ENCODE peak calls at places on chromosomes 3 and 15, in eight cellular contexts. H is foreskin keratinocyte, K is cardiac muscle cell, R is glutamatergic neuron, C is left ventricle myocardium inferior, O is progenitor cell of endocrine pancreas, Y is astrocyte of the spinal cord, T is prostate gland. Q is an unnamed sample.

GRCh38 chr3:189851682-189852081 is 220.5 kb downstream of the TP63 start:
- DNase-seq in H (no peak), K (no peak), R (no peak), C (no peak), O (no peak), Y (no peak), T (no peak), Q (no peak)

GRCh38 chr15:80891006-80891405 is 98.6 kb downstream of the MESD start:
- DNase-seq in H (no peak), K (peak), R (no peak), C (no peak), O (no peak), Y (peak), T (no peak), Q (no peak)

GRCh38 chr3:118946449-118946848 is 88.2 kb downstream of the IGSF11 start:
- DNase-seq in H (no peak), K (no peak), R (no peak), C (no peak), O (no peak), Y (no peak), T (no peak), Q (no peak)

GRCh38 chr3:149128856-149129255 is 582 bp upstream of the HPS3 start:
- DNase-seq in H (no peak), K (no peak), R (no peak), C (no peak), O (no peak), Y (no peak), T (no peak), Q (no peak)

GRCh38 chr15:74884428-74885223 is 5.2 kb upstream of the MPI start:
- DNase-seq in H (no peak), K (peak), R (no peak), C (no peak), O (no peak), Y (no peak), T (no peak), Q (no peak)

GRCh38 chr3:52481819-52482521 is 13.2 kb upstream of the STAB1 start:
- DNase-seq in H (no peak), K (peak), R (peak), C (no peak), O (no peak), Y (no peak), T (no peak), Q (no peak)

GRCh38 chr3:50542177-50543034 is 25.1 kb downstream of the C3orf18 start:
- DNase-seq in H (no peak), K (peak), R (peak), C (peak), O (peak), Y (peak), T (peak), Q (peak)

GRCh38 chr3:36707623-36708409 is 56.5 kb downstream of the DCLK3 start:
- DNase-seq in H (no peak), K (peak), R (no peak), C (no peak), O (no peak), Y (peak), T (no peak), Q (no peak)

GRCh38 chr3:189584609-189585008 is 46.6 kb upstream of the TP63 start:
- DNase-seq in H (peak), K (no peak), R (no peak), C (no peak), O (no peak), Y (no peak), T (no peak), Q (no peak)

GRCh38 chr3:50254577-50255250 is 14.2 kb upstream of the SEMA3B start:
- DNase-seq in H (no peak), K (peak), R (no peak), C (peak), O (no peak), Y (peak), T (no peak), Q (no peak)

GRCh38 chr15:26073430-26074333 is 210.6 kb upstream of the ATP10A start:
- DNase-seq in H (no peak), K (no peak), R (no peak), C (no peak), O (no peak), Y (no peak), T (no peak), Q (no peak)

GRCh38 chr3:65752636-65753035 is 286.1 kb downstream of the MAGI1 start:
- DNase-seq in H (no peak), K (no peak), R (no peak), C (no peak), O (no peak), Y (no peak), T (no peak), Q (no peak)

GRCh38 chr3:133209871-133210550 is 171.8 kb downstream of the TMEM108 start:
- DNase-seq in H (no peak), K (peak), R (no peak), C (no peak), O (no peak), Y (peak), T (no peak), Q (no peak)

DNA sequence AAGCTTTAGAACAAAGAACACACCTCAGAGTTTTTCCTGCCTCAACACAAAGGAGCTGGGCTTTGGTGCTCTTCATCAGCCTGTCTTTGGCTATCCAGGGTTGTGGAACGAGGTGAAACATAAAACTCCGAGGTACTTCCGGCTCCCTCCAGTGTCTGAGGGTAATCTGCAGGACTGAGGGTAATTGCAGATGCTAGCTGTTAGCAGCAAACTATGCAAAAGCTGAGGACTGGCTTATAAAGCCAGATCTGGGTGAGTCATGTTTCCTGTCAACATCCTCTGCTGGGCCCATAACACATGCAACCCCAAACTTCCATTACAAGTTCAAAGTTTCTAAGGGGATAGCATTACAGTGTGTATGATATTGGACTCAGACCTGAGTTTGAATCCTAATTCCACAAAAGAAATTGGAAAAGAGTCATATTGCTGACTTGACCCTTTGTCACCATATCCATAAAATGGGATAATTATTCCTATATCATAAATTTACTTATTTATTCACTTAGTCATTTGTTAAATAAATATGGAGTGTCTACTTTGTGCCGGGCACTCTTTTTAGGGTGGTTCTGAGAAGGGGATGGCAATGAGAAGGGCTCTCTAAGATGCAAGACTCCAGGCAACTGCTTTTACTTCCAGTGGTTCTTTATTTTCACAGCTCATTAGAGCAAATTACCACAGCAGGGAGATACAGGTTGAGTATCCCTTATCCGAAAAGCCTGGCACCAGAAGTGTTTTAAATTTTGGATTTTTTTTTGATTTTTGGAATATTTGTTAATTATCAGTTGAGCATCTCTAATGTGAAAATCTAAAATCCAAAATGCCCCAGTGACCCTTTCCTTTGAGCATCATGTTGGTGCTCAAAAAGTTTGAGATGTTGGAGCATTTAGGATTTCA is 9.5 kb upstream of the TRIM69 start:
- DNase-seq in H (peak), K (peak), R (no peak), C (no peak), O (no peak), Y (peak), T (peak), Q (peak)
- TF ChIP-seq CTCF in H (peak), K (no peak), R (no peak), C (no peak), O (no peak), Y (peak), T (no peak), Q (no peak)

DNA sequence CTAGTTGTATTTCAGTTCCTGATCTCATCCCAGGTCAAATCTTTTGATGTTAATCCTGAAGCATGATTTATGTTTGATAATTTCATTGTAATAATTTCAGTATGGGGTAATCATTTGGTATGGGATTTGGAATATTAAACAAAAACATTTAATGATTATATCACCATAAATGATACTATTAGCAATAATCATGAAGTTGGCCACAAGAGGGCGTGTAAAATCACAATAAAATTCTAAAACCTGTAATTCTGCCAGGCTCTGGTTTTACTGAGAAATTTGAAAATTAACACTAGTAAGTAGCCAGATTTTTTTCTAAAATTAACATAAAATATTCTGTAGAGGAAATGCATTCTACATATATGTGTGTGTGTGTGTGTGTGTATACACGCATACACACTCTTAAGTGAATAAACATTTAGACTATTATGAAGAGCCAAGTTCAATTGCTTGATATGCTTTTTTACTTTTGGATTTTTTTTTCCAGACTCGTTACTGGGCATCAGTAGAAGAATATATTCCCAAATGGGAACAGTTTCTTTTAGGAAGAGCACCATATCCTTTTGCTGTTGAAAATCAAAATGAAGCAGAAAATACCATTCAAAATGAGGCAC is 40.5 kb downstream of the FEZF2 start:
- DNase-seq in H (no peak), K (peak), R (no peak), C (no peak), O (no peak), Y (peak), T (peak), Q (peak)
- TF ChIP-seq CTCF in H (peak), K (peak), R (peak), C (peak), O (peak), Y (peak), T (peak), Q (peak)

DNA sequence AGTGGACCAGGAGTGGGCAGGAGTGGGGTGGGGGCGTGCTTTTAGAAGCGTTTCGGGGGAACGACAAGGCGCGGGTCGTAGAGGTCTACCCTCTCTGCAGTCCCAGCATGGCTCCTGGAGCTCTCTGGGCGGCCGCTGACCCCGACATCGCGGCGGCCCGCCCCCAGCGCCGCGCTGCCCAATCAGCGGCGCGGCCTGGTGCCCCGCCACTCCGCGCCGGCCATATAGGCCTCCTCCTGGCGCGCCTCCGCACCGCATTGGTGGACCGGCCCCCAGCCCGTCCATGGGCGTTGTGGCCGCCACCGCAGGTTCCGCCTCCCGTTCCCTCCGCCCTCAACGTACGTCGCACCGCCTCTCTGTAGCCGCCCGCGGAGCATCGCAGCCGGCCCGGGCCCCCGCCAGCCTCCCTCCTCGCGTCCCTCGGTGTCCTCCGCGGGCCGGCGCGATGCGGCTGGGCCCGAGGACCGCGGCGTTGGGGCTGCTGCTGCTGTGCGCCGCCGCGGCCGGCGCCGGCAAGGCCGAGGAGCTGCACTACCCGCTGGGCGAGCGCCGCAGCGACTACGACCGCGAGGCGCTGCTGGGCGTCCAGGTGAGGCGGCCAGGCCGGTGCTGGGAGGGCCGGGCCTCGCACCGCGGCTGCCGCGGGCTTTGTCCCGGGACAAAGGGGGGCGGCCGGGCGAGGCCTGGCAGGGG is at the start of gene RCN2:
- DNase-seq in H (peak), K (peak), R (peak), C (peak), O (peak), Y (peak), T (peak), Q (peak)
- TF ChIP-seq CTCF in H (no peak), K (no peak), R (no peak), C (peak), O (no peak), Y (no peak), T (no peak), Q (no peak)

GRCh38 chr15:29128671-29129070 is 141.0 kb downstream of the NSMCE3 start:
- DNase-seq in H (no peak), K (no peak), R (peak), C (no peak), O (no peak), Y (no peak), T (no peak), Q (no peak)

GRCh38 chr15:29127506-29128430 is 141.9 kb downstream of the NSMCE3 start:
- DNase-seq in H (no peak), K (no peak), R (peak), C (no peak), O (no peak), Y (no peak), T (no peak), Q (no peak)

GRCh38 chr15:29125382-29126207 is 144.0 kb downstream of the NSMCE3 start:
- DNase-seq in H (no peak), K (no peak), R (peak), C (peak), O (no peak), Y (no peak), T (no peak), Q (no peak)

GRCh38 chr15:29126208-29126536 is 143.4 kb downstream of the NSMCE3 start:
- DNase-seq in H (no peak), K (no peak), R (peak), C (peak), O (no peak), Y (no peak), T (no peak), Q (no peak)

GRCh38 chr15:29126821-29127461 is 142.7 kb downstream of the NSMCE3 start:
- DNase-seq in H (no peak), K (no peak), R (peak), C (peak), O (no peak), Y (no peak), T (no peak), Q (no peak)
- TF ChIP-seq CTCF in H (peak), K (peak), R (no peak), C (no peak), O (peak), Y (peak), T (no peak), Q (no peak)

DNA sequence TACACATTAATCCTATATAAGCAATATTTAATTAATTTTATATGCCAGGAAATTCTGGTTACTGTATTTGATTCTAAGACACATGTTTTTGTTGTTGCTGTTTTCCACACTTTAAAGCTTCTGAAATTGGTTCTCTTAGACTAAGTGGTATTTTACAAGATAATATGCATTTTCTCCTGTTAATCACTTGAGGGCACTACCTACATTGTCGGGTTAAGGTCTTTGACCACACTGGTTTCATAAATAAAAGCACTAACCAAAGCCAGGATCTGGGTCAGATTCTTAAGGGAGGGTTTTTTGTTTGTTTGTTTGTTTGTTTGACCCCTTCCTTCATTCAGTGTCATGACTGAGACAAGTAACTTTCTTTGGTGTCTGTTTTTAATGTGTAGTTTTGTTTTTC is 590.2 kb downstream of the RBMS3 start:
- DNase-seq in H (no peak), K (no peak), R (no peak), C (no peak), O (no peak), Y (no peak), T (no peak), Q (no peak)
- TF ChIP-seq CTCF in H (no peak), K (no peak), R (no peak), C (no peak), O (no peak), Y (no peak), T (no peak), Q (no peak)

DNA sequence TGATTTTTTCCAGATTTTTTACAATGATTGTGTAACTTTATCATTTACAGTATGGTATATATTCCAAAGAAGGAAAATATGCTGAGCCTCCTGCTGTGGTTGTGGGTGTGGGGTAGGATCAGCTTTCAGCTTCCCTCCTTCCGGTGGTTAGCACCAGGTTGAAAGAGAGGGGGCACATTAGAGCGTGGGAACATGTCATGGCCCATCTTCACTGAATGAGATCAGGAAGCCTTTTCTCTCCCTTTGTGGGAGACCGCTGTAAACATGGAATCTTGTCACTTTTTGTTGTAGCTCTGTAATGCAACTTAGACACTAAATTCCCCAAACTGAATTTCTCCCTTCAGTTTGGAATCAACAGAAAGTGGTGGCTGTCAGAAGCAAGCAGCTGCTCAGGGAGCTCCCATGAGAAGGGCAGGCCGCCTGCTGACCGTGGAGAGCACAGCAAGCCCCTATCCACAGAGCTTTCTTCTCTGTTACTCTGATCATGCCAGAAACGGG is 86.7 kb upstream of the LIMD1 start:
- DNase-seq in H (no peak), K (peak), R (peak), C (peak), O (no peak), Y (peak), T (no peak), Q (no peak)
- TF ChIP-seq CTCF in H (peak), K (peak), R (peak), C (peak), O (peak), Y (peak), T (no peak), Q (no peak)

DNA sequence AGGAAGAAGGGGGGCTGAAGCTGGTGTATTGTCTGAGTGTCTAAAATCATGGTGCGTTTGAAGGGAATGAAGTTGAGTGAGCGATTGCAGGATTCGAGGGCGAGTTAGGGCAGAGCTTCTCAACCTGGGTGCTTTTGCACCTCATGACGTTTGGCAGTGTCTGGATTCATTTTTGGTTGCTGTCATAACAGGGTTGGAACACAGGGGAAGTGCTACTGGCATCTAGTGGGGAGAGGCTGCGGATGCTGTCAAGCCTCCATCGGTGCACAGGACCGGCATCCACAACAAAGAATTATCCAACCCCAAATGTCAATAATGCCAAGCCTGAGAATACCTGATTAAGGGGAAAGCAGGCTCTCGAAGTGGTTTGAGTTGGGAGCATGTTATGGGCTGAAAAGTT is 120.0 kb downstream of the SLCO3A1 start:
- DNase-seq in H (peak), K (no peak), R (no peak), C (no peak), O (no peak), Y (no peak), T (no peak), Q (no peak)
- TF ChIP-seq CTCF in H (peak), K (peak), R (no peak), C (peak), O (no peak), Y (no peak), T (no peak), Q (no peak)

Q was measured in GM20000.